ENCODE peak calls at places on chromosome 5, in eight cellular contexts. B is Ammon's horn; L is CD8-positive, alpha-beta memory T cell; F is posterior vena cava; T is GM03348; A is stimulated activated CD8-positive, alpha-beta memory T cell treated with anti-CD3 and anti-CD28 coated beads, Interleukin-2, amount 100 ng/mL, for 1 hour; I is GM23248; Q is GM10248. K is an unnamed sample.

GRCh38 chr5:60540855-60541805 is 158.8 kb downstream of the DEPDC1B start:
- DNase-seq in L (no peak), B (peak), A (no peak), F (no peak), I (peak), Q (peak), T (peak), K (peak)

GRCh38 chr5:135073771-135074345 is 39.8 kb upstream of the PITX1 start:
- DNase-seq in T (no peak), Q (no peak), I (peak), A (no peak), F (peak), L (no peak), B (no peak), K (peak)

GRCh38 chr5:19986036-19986619 is 1.9 kb downstream of the CDH18 start:
- DNase-seq in L (no peak), B (no peak), F (no peak), A (no peak), I (peak), Q (no peak), T (no peak), K (no peak)

GRCh38 chr5:125559296-125559695 is 812.9 kb upstream of the ZNF608 start:
- DNase-seq in Q (no peak), T (peak), F (no peak), A (no peak), I (peak), B (peak), L (no peak), K (peak)

GRCh38 chr5:151005187-151005974 is 15.0 kb upstream of the GPX3 start:
- DNase-seq in T (no peak), I (no peak), A (no peak), F (no peak), Q (no peak), B (no peak), L (no peak), K (no peak)

GRCh38 chr5:45261125-45261524 is 435.1 kb downstream of the HCN1 start:
- DNase-seq in F (no peak), L (no peak), Q (no peak), T (no peak), A (no peak), B (no peak), I (no peak), K (no peak)

GRCh38 chr5:171418316-171418981 is 998 bp upstream of the FGF18 start:
- DNase-seq in T (peak), F (peak), L (peak), A (peak), Q (peak), B (peak), I (peak), K (peak)

GRCh38 chr5:122076669-122077450 is 1.2 kb downstream of the LOX start:
- DNase-seq in B (peak), L (no peak), F (peak), Q (peak), T (peak), A (no peak), I (peak), K (peak)

GRCh38 chr5:109688647-109688998 is 1.1 kb upstream of the MAN2A1 start:
- DNase-seq in Q (peak), A (no peak), B (peak), I (peak), L (no peak), T (no peak), F (no peak), K (no peak)

GRCh38 chr5:96124589-96124988 is 162.9 kb upstream of the ELL2 start:
- DNase-seq in B (no peak), I (peak), T (no peak), A (no peak), F (no peak), Q (no peak), L (no peak), K (no peak)

GRCh38 chr5:58543723-58544122 is 39.2 kb upstream of the RAB3C start:
- DNase-seq in T (no peak), I (no peak), B (no peak), A (no peak), L (no peak), F (no peak), Q (no peak), K (no peak)

GRCh38 chr5:139985733-139986132 is 57.4 kb downstream of the NRG2 start:
- DNase-seq in I (peak), A (no peak), F (no peak), T (peak), Q (no peak), B (no peak), L (no peak), K (peak)

GRCh38 chr5:127876384-127876783 is 173.2 kb downstream of the CCDC192 start:
- DNase-seq in L (no peak), A (no peak), B (no peak), T (no peak), Q (no peak), F (no peak), I (peak), K (peak)

GRCh38 chr5:158456756-158457155 is 597.8 kb upstream of the CLINT1 start:
- DNase-seq in B (no peak), I (peak), T (peak), Q (no peak), F (no peak), A (no peak), L (no peak), K (peak)

GRCh38 chr5:53291528-53291927 is 182.0 kb upstream of the MOCS2 start:
- DNase-seq in T (peak), L (no peak), A (no peak), F (no peak), B (no peak), Q (no peak), I (peak), K (no peak)

K was measured in M059J.